ENCODE peak calls at places on chromosomes 4 and X, in four cellular contexts. M, D, J and A are unnamed samples.

GRCh38 chr4:136088231-136088630 is 1444.1 kb downstream of the PCDH18 start:
- DNase-seq in M (no peak), D (no peak), J (no peak), A (no peak)

GRCh38 chr4:113908829-113909228 is 70.6 kb downstream of the ARSJ start:
- DNase-seq in M (no peak), D (no peak), J (no peak), A (no peak)

GRCh38 chrX:111447298-111447697 is 35.3 kb upstream of the DCX start:
- DNase-seq in M (no peak), D (no peak), J (no peak), A (no peak)

GRCh38 chr4:176680668-176681067 is 112.1 kb downstream of the VEGFC start:
- DNase-seq in M (no peak), D (no peak), J (no peak), A (no peak)

GRCh38 chr4:114287079-114287696 is 307.7 kb upstream of the ARSJ start:
- DNase-seq in M (no peak), D (no peak), J (no peak), A (no peak)

GRCh38 chr4:90293320-90293719 is 166.1 kb downstream of the CCSER1 start:
- DNase-seq in M (no peak), D (no peak), J (no peak), A (no peak)

GRCh38 chr4:95362906-95363578 is 185.7 kb downstream of the UNC5C start:
- DNase-seq in M (no peak), D (no peak), J (no peak), A (no peak)

GRCh38 chr4:99885063-99885664 is 9.1 kb downstream of the LAMTOR3 start:
- DNase-seq in M (no peak), D (no peak), J (no peak), A (no peak)

GRCh38 chrX:40615976-40616375 is 7.3 kb upstream of the MPC1L start:
- DNase-seq in M (no peak), D (no peak), J (no peak), A (no peak)

GRCh38 chr4:52743444-52744019 is 7.7 kb downstream of the ERVMER34-1 start:
- DNase-seq in M (no peak), D (no peak), J (no peak), A (no peak)

GRCh38 chr4:81580346-81581013 is 108.8 kb upstream of the RASGEF1B start:
- DNase-seq in M (no peak), D (no peak), J (no peak), A (no peak)

GRCh38 chr4:86961605-86962295 is 26.9 kb downstream of the AFF1 start:
- DNase-seq in M (no peak), D (no peak), J (peak; percentile 49), A (no peak)

GRCh38 chr4:46441116-46441859 is 51.4 kb upstream of the GABRA2 start:
- DNase-seq in M (no peak), D (no peak), J (no peak), A (no peak)

GRCh38 chrX:30642642-30643041 is 10.6 kb upstream of the GK start:
- DNase-seq in M (no peak), D (no peak), J (no peak), A (no peak)

GRCh38 chr4:128737098-128737513 is 72.4 kb upstream of the JADE1 start:
- DNase-seq in M (peak; percentile 25), D (no peak), J (no peak), A (no peak)

GRCh38 chr4:2722033-2722432 is 34.1 kb downstream of the TNIP2 start:
- DNase-seq in M (no peak), D (no peak), J (no peak), A (no peak)

GRCh38 chr4:98618670-98619069 is 39.7 kb downstream of the TSPAN5 start:
- DNase-seq in M (no peak), D (no peak), J (no peak), A (no peak)

GRCh38 chr4:134634301-134634700 is 432.7 kb upstream of the PABPC4L start:
- DNase-seq in M (no peak), D (no peak), J (no peak), A (no peak)

GRCh38 chrX:109519001-109519400 is 17.6 kb upstream of the NXT2 start:
- DNase-seq in M (no peak), D (no peak), J (no peak), A (no peak)

GRCh38 chrX:153969125-153969903 is 2.3 kb downstream of the HCFC1 start:
- DNase-seq in M (no peak), D (no peak), J (no peak), A (no peak)

GRCh38 chr4:153834901-153835300 is 46.0 kb upstream of the SFRP2 start:
- DNase-seq in M (no peak), D (no peak), J (no peak), A (no peak)

GRCh38 chr4:16056681-16057400 is 27.0 kb downstream of the PROM1 start:
- DNase-seq in M (no peak), D (no peak), J (no peak), A (no peak)

GRCh38 chr4:77473509-77473908 is 132.1 kb upstream of the CXCL13 start:
- DNase-seq in M (no peak), D (no peak), J (no peak), A (no peak)

GRCh38 chr4:878796-879729 is 53.1 kb downstream of the GAK start:
- DNase-seq in M (no peak), D (no peak), J (no peak), A (no peak)

GRCh38 chr4:175109933-175110332 is 191.8 kb downstream of the ADAM29 start:
- DNase-seq in M (no peak), D (no peak), J (no peak), A (no peak)

GRCh38 chr4:185011408-185011807 is 6.9 kb upstream of the HELT start:
- DNase-seq in M (no peak), D (no peak), J (no peak), A (no peak)

GRCh38 chrX:101160001-101160400 is 59.6 kb upstream of the DRP2 start:
- DNase-seq in M (no peak), D (no peak), J (no peak), A (no peak)

GRCh38 chr4:182825003-182825402 is 92.2 kb downstream of the DCTD start:
- DNase-seq in M (no peak), D (no peak), J (no peak), A (no peak)

GRCh38 chr4:152509595-152510209 is 26.2 kb downstream of the FBXW7 start:
- DNase-seq in M (no peak), D (no peak), J (no peak), A (no peak)
- H3K4me3 ChIP-seq in M (no peak overlapping the region), D (no peak overlapping the region), J (no peak overlapping the region), A (no peak overlapping the region)

GRCh38 chr4:168361365-168362024 is 42.9 kb upstream of the DDX60 start:
- DNase-seq in M (no peak), D (no peak), J (no peak), A (no peak)
- H3K4me3 ChIP-seq in M (no peak overlapping the region), D (no peak overlapping the region), J (no peak overlapping the region), A (no peak overlapping the region)

GRCh38 chr4:7909966-7910720 is 29.5 kb downstream of the AFAP1 start:
- DNase-seq in M (no peak), D (no peak), J (no peak), A (no peak)
- H3K4me3 ChIP-seq in M (peak overlapping the region; percentile 38), D (peak overlapping the region; percentile 27), J (peak overlapping the region; percentile 19), A (peak overlapping the region; percentile 47)

GRCh38 chrX:131752493-131753198 is 208.8 kb downstream of the OR13H1 start:
- DNase-seq in M (no peak), D (no peak), J (no peak), A (peak; percentile 81)
- H3K4me3 ChIP-seq in M (no peak overlapping the region), D (no peak overlapping the region), J (no peak overlapping the region), A (no peak overlapping the region)

GRCh38 chr4:8893624-8894423 is 22.2 kb upstream of the HMX1 start:
- DNase-seq in M (no peak), D (no peak), J (no peak), A (no peak)
- H3K4me3 ChIP-seq in M (peak overlapping the region; percentile 36), D (no peak overlapping the region), J (no peak overlapping the region), A (no peak overlapping the region)

GRCh38 chr4:38760915-38761314 is 21.9 kb downstream of the TLR10 start:
- DNase-seq in M (no peak), D (no peak), J (no peak), A (no peak)

GRCh38 chr4:38759790-38760122 is 23.0 kb downstream of the TLR10 start:
- DNase-seq in M (no peak), D (no peak), J (no peak), A (no peak)

GRCh38 chr4:38764292-38764691 is 18.5 kb downstream of the TLR10 start:
- DNase-seq in M (no peak), D (no peak), J (no peak), A (no peak)

GRCh38 chr4:38765391-38765790 is 17.4 kb downstream of the TLR10 start:
- DNase-seq in M (no peak), D (no peak), J (no peak), A (no peak)

GRCh38 chr4:38762560-38762959 is 20.2 kb downstream of the TLR10 start:
- DNase-seq in M (no peak), D (no peak), J (no peak), A (no peak)
- H3K4me3 ChIP-seq in M (no peak overlapping the region), D (no peak overlapping the region), J (no peak overlapping the region), A (no peak overlapping the region)

GRCh38 chr4:122623637-122624036 is 2.8 kb upstream of the IL21 start:
- DNase-seq in M (no peak), D (no peak), J (no peak), A (no peak)

GRCh38 chr4:122622400-122622799 is 1.5 kb upstream of the IL21 start:
- DNase-seq in M (no peak), D (no peak), J (no peak), A (no peak)

GRCh38 chr4:122619583-122619982 is 1.3 kb downstream of the IL21 start:
- DNase-seq in M (no peak), D (no peak), J (no peak), A (no peak)

GRCh38 chr4:122617597-122618593 is 3.0 kb downstream of the IL21 start:
- DNase-seq in M (no peak), D (no peak), J (no peak), A (no peak)

GRCh38 chr4:122621010-122621616 is at the start of gene IL21:
- DNase-seq in M (no peak), D (no peak), J (no peak), A (no peak)
- H3K4me3 ChIP-seq in M (no peak within 1 kb of the TSS), D (no peak within 1 kb of the TSS), J (no peak within 1 kb of the TSS), A (no peak within 1 kb of the TSS)

GRCh38 chr4:40283968-40284367 is 51.2 kb upstream of the CHRNA9 start:
- DNase-seq in M (no peak), D (no peak), J (no peak), A (no peak)
- H3K4me3 ChIP-seq in M (no peak overlapping the region), D (no peak overlapping the region), J (no peak overlapping the region), A (no peak overlapping the region)

GRCh38 chrX:24054182-24055042 is at the start of gene EIF2S3:
- DNase-seq in M (peak; percentile 84), D (peak; percentile 67), J (peak; percentile 84), A (peak; percentile 87)
- H3K4me3 ChIP-seq in M (no peak within 1 kb of the TSS), D (no peak within 1 kb of the TSS), J (no peak within 1 kb of the TSS), A (peak within 1 kb of the TSS; percentile 78)

GRCh38 chr4:118761387-118762016 is 74.4 kb downstream of the SEC24D start:
- DNase-seq in M (no peak), D (no peak), J (no peak), A (no peak)
- H3K4me3 ChIP-seq in M (no peak overlapping the region), D (no peak overlapping the region), J (no peak overlapping the region), A (no peak overlapping the region)